ENCODE peak calls at places on chromosomes 5 and 9, in five cellular contexts. One of them, this sample, is unnamed.

GRCh38 chr5:177306674-177307543 is 3.3 kb downstream of the PRELID1 start:
- DNase-seq in AG10803: no peak
- DNase-seq in HCT116: no peak
- DNase-seq in heart right ventricle: no peak
- DNase-seq in AG04450: no peak
- DNase-seq in this sample: no peak

GRCh38 chr5:67214713-67215591 is 18.4 kb upstream of the CD180 start:
- DNase-seq in AG10803: no peak
- DNase-seq in HCT116: no peak
- DNase-seq in heart right ventricle: no peak
- DNase-seq in AG04450: no peak
- DNase-seq in this sample: no peak

GRCh38 chr5:76765249-76765648 is 49.3 kb downstream of the F2R start:
- DNase-seq in AG10803: peak
- DNase-seq in HCT116: no peak
- DNase-seq in heart right ventricle: no peak
- DNase-seq in AG04450: peak
- DNase-seq in this sample: peak

GRCh38 chr9:133658442-133659431 is 22.6 kb downstream of the DBH start:
- DNase-seq in AG10803: peak
- DNase-seq in HCT116: peak
- DNase-seq in heart right ventricle: peak
- DNase-seq in AG04450: no peak
- DNase-seq in this sample: no peak

GRCh38 chr9:33434317-33435105 is 12.9 kb downstream of the AQP3 start:
- DNase-seq in AG10803: no peak
- DNase-seq in HCT116: no peak
- DNase-seq in heart right ventricle: no peak
- DNase-seq in AG04450: no peak
- DNase-seq in this sample: no peak

GRCh38 chr9:2012347-2012746 is 2.8 kb upstream of the SMARCA2 start:
- DNase-seq in AG10803: no peak
- DNase-seq in HCT116: no peak
- DNase-seq in heart right ventricle: no peak
- DNase-seq in AG04450: no peak
- DNase-seq in this sample: no peak

GRCh38 chr9:109050444-109050843 is 37.1 kb upstream of the CTNNAL1 start:
- DNase-seq in AG10803: no peak
- DNase-seq in HCT116: no peak
- DNase-seq in heart right ventricle: no peak
- DNase-seq in AG04450: no peak
- DNase-seq in this sample: no peak

GRCh38 chr9:133147412-133148271 is 16.1 kb downstream of the GBGT1 start:
- DNase-seq in AG10803: peak
- DNase-seq in HCT116: peak
- DNase-seq in heart right ventricle: peak
- DNase-seq in AG04450: no peak
- DNase-seq in this sample: peak

GRCh38 chr9:4430492-4431261 is 59.6 kb upstream of the SLC1A1 start:
- DNase-seq in AG10803: peak
- DNase-seq in HCT116: no peak
- DNase-seq in heart right ventricle: no peak
- DNase-seq in AG04450: no peak
- DNase-seq in this sample: peak

GRCh38 chr5:153903321-153903720 is 135.4 kb downstream of the FAM114A2 start:
- DNase-seq in AG10803: peak
- DNase-seq in HCT116: no peak
- DNase-seq in heart right ventricle: no peak
- DNase-seq in AG04450: no peak
- DNase-seq in this sample: no peak

GRCh38 chr9:90801507-90802289 is at the start of gene SYK:
- DNase-seq in AG10803: no peak
- DNase-seq in HCT116: no peak
- DNase-seq in heart right ventricle: peak
- DNase-seq in AG04450: no peak
- DNase-seq in this sample: no peak

GRCh38 chr5:73902327-73903051 is 276.5 kb downstream of the ARHGEF28 start:
- DNase-seq in AG10803: peak
- DNase-seq in HCT116: peak
- DNase-seq in heart right ventricle: peak
- DNase-seq in AG04450: no peak
- DNase-seq in this sample: peak

GRCh38 chr5:170081616-170082015 is 24.1 kb upstream of the FOXI1 start:
- DNase-seq in AG10803: no peak
- DNase-seq in HCT116: no peak
- DNase-seq in heart right ventricle: no peak
- DNase-seq in AG04450: no peak
- DNase-seq in this sample: no peak

GRCh38 chr5:170082701-170083100 is 23.0 kb upstream of the FOXI1 start:
- DNase-seq in AG10803: no peak
- DNase-seq in HCT116: no peak
- DNase-seq in heart right ventricle: no peak
- DNase-seq in AG04450: no peak
- DNase-seq in this sample: no peak

GRCh38 chr5:170092702-170093101 is 13.0 kb upstream of the FOXI1 start:
- DNase-seq in AG10803: no peak
- DNase-seq in HCT116: no peak
- DNase-seq in heart right ventricle: no peak
- DNase-seq in AG04450: no peak
- DNase-seq in this sample: no peak

GRCh38 chr5:170087168-170087817 is 18.4 kb upstream of the FOXI1 start:
- DNase-seq in AG10803: no peak
- DNase-seq in HCT116: no peak
- DNase-seq in heart right ventricle: no peak
- DNase-seq in AG04450: no peak
- DNase-seq in this sample: no peak
- TF ChIP-seq CTCF in AG10803: no peak
- TF ChIP-seq CTCF in HCT116: no peak
- TF ChIP-seq CTCF in heart right ventricle: no peak
- TF ChIP-seq CTCF in AG04450: no peak
- TF ChIP-seq CTCF in this sample: no peak

GRCh38 chr5:1368756-1369155 is 23.9 kb upstream of the CLPTM1L start:
- DNase-seq in AG10803: no peak
- DNase-seq in HCT116: no peak
- DNase-seq in heart right ventricle: no peak
- DNase-seq in AG04450: no peak
- DNase-seq in this sample: no peak
- H3K4me3 ChIP-seq in AG10803: no peak
- H3K4me3 ChIP-seq in HCT116: no peak
- H3K4me3 ChIP-seq in heart right ventricle: no peak
- H3K4me3 ChIP-seq in AG04450: no peak
- H3K4me3 ChIP-seq in this sample: no peak

GRCh38 chr9:137172907-137173794 is 1.3 kb upstream of the TMEM210 start:
- DNase-seq in AG10803: no peak
- DNase-seq in HCT116: no peak
- DNase-seq in heart right ventricle: no peak
- DNase-seq in AG04450: no peak
- DNase-seq in this sample: no peak

GRCh38 chr9:137173795-137174664 is 2.2 kb upstream of the TMEM210 start:
- DNase-seq in AG10803: no peak
- DNase-seq in HCT116: no peak
- DNase-seq in heart right ventricle: no peak
- DNase-seq in AG04450: no peak
- DNase-seq in this sample: no peak

GRCh38 chr9:137176302-137177182 is 4.7 kb upstream of the TMEM210 start:
- DNase-seq in AG10803: no peak
- DNase-seq in HCT116: no peak
- DNase-seq in heart right ventricle: no peak
- DNase-seq in AG04450: no peak
- DNase-seq in this sample: peak

GRCh38 chr9:137174722-137175293 is 3.0 kb upstream of the TMEM210 start:
- DNase-seq in AG10803: no peak
- DNase-seq in HCT116: no peak
- DNase-seq in heart right ventricle: no peak
- DNase-seq in AG04450: no peak
- DNase-seq in this sample: no peak

DNA sequence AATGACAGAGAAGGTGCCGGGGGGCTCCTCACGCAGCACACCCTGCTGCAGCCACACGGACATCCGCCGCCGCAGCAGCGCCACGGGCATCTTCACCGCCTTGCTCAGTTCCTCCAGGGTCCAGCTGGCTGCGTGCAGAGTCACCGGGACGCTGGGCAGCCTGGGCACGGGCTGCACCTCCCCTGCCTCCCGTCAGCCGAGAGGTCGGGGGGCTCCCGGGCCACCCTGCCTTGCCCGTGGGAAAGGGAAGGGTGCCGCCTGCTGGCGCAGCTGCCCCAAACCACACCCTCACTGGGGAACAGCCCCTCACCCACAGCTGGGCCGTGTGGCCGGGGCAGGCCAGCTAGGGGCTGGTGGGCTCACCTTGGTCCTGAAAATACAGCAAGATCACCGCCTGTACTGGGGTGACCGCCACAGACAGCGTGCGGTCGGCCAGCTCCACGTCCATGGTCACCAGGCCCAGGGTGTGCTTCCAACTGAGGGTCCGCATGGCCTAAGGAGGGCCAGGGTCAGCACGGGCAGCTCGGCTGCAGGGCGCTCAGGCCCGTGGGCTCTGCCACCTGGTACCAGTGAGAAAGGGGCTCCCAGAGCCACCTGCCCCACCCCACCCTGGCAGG is 3.6 kb upstream of the TMEM210 start:
- DNase-seq in AG10803: no peak
- DNase-seq in HCT116: no peak
- DNase-seq in heart right ventricle: no peak
- DNase-seq in AG04450: no peak
- DNase-seq in this sample: no peak
- TF ChIP-seq CTCF in AG10803: no peak
- TF ChIP-seq CTCF in HCT116: no peak
- TF ChIP-seq CTCF in heart right ventricle: peak
- TF ChIP-seq CTCF in AG04450: peak
- TF ChIP-seq CTCF in this sample: no peak

GRCh38 chr9:110157812-110158629 is 49.9 kb downstream of the C9orf152 start:
- DNase-seq in AG10803: no peak
- DNase-seq in HCT116: no peak
- DNase-seq in heart right ventricle: no peak
- DNase-seq in AG04450: no peak
- DNase-seq in this sample: no peak

GRCh38 chr9:110156416-110156815 is 51.5 kb downstream of the C9orf152 start:
- DNase-seq in AG10803: no peak
- DNase-seq in HCT116: no peak
- DNase-seq in heart right ventricle: no peak
- DNase-seq in AG04450: no peak
- DNase-seq in this sample: no peak

GRCh38 chr9:110160163-110160562 is 47.8 kb downstream of the C9orf152 start:
- DNase-seq in AG10803: no peak
- DNase-seq in HCT116: no peak
- DNase-seq in heart right ventricle: no peak
- DNase-seq in AG04450: no peak
- DNase-seq in this sample: peak

GRCh38 chr9:110155744-110156143 is 52.2 kb downstream of the C9orf152 start:
- DNase-seq in AG10803: no peak
- DNase-seq in HCT116: no peak
- DNase-seq in heart right ventricle: no peak
- DNase-seq in AG04450: no peak
- DNase-seq in this sample: no peak

GRCh38 chr9:110156902-110157301 is 51.1 kb downstream of the C9orf152 start:
- DNase-seq in AG10803: peak
- DNase-seq in HCT116: no peak
- DNase-seq in heart right ventricle: no peak
- DNase-seq in AG04450: no peak
- DNase-seq in this sample: peak
- H3K4me3 ChIP-seq in AG10803: no peak
- H3K4me3 ChIP-seq in HCT116: no peak
- H3K4me3 ChIP-seq in heart right ventricle: no peak
- H3K4me3 ChIP-seq in AG04450: no peak
- H3K4me3 ChIP-seq in this sample: no peak

GRCh38 chr5:78473747-78474146 is 113.3 kb downstream of the SCAMP1 start:
- DNase-seq in AG10803: no peak
- DNase-seq in HCT116: no peak
- DNase-seq in heart right ventricle: no peak
- DNase-seq in AG04450: no peak
- DNase-seq in this sample: no peak

GRCh38 chr5:78467744-78468357 is 107.4 kb downstream of the SCAMP1 start:
- DNase-seq in AG10803: peak
- DNase-seq in HCT116: no peak
- DNase-seq in heart right ventricle: no peak
- DNase-seq in AG04450: peak
- DNase-seq in this sample: peak

GRCh38 chr5:78475370-78475769 is 115.0 kb downstream of the SCAMP1 start:
- DNase-seq in AG10803: no peak
- DNase-seq in HCT116: no peak
- DNase-seq in heart right ventricle: no peak
- DNase-seq in AG04450: no peak
- DNase-seq in this sample: no peak

GRCh38 chr5:78476795-78477194 is 116.4 kb downstream of the SCAMP1 start:
- DNase-seq in AG10803: no peak
- DNase-seq in HCT116: no peak
- DNase-seq in heart right ventricle: no peak
- DNase-seq in AG04450: no peak
- DNase-seq in this sample: no peak

GRCh38 chr5:78472469-78473106 is 112.2 kb downstream of the SCAMP1 start:
- DNase-seq in AG10803: peak
- DNase-seq in HCT116: no peak
- DNase-seq in heart right ventricle: no peak
- DNase-seq in AG04450: no peak
- DNase-seq in this sample: peak
- TF ChIP-seq CTCF in AG10803: peak
- TF ChIP-seq CTCF in HCT116: peak
- TF ChIP-seq CTCF in heart right ventricle: no peak
- TF ChIP-seq CTCF in AG04450: peak
- TF ChIP-seq CTCF in this sample: peak

This sample was measured in fibroblast of the aortic adventitia.